ENCODE peak calls at places on chromosome 21, in six cellular contexts. N is HCT116, F is endothelial cell of umbilical vein, T is K562, J is suprapubic skin, H is GM12878. W is an unnamed sample.

GRCh38 chr21:28324690-28325089 is 668.0 kb downstream of the LTN1 start:
- DNase-seq in F (no peak), J (no peak), T (no peak), N (no peak), H (no peak), W (no peak)

GRCh38 chr21:45871616-45872236 is 109.8 kb upstream of the COL6A1 start:
- DNase-seq in J (peak; percentile 57), F (no peak), N (no peak), H (no peak), T (no peak), W (no peak)

GRCh38 chr21:41965447-41966340 is 11.9 kb upstream of the C2CD2 start:
- DNase-seq in T (no peak), F (no peak), J (no peak), N (no peak), H (no peak), W (peak; percentile 42)

GRCh38 chr21:41367598-41368360 is 6.0 kb downstream of the MX2 start:
- DNase-seq in J (no peak), T (no peak), N (no peak), H (peak; percentile 86), F (no peak), W (no peak)

GRCh38 chr21:36710729-36711048 is 11.8 kb downstream of the SIM2 start:
- DNase-seq in N (no peak), J (no peak), T (peak; percentile 52), H (no peak), F (no peak), W (no peak)

GRCh38 chr21:21675601-21676000 is 677.4 kb downstream of the NCAM2 start:
- DNase-seq in T (no peak), F (no peak), J (no peak), H (no peak), N (no peak), W (no peak)

GRCh38 chr21:42414928-42415769 is 11.4 kb downstream of the UBASH3A start:
- DNase-seq in H (peak; percentile 97), T (peak; percentile 45), J (no peak), F (peak; percentile 16), N (peak; percentile 63), W (no peak)

GRCh38 chr21:34886554-34887385 is 162.3 kb downstream of the RUNX1 start:
- DNase-seq in H (no peak), F (peak; percentile 57), J (peak; percentile 72), N (no peak), T (peak; percentile 44), W (no peak)

GRCh38 chr21:16863541-16863940 is 649.3 kb upstream of the CXADR start:
- DNase-seq in N (no peak), H (no peak), F (no peak), J (no peak), T (no peak), W (no peak)

GRCh38 chr21:22791986-22792560 is 1793.9 kb downstream of the NCAM2 start:
- DNase-seq in F (peak; percentile 77), H (no peak), T (peak; percentile 47), J (no peak), N (no peak), W (no peak)

GRCh38 chr21:41139951-41140350 is 28.0 kb upstream of the BACE2 start:
- DNase-seq in H (no peak), J (no peak), N (no peak), T (no peak), F (no peak), W (no peak)

GRCh38 chr21:40830836-40831235 is 16.1 kb downstream of the DSCAM start:
- DNase-seq in H (no peak), T (no peak), F (no peak), J (no peak), N (no peak), W (no peak)

GRCh38 chr21:24995206-24995605 is 612.1 kb downstream of the MRPL39 start:
- DNase-seq in N (no peak), J (no peak), F (no peak), T (no peak), H (no peak), W (no peak)

GRCh38 chr21:38869946-38870345 is 64.2 kb downstream of the ETS2 start:
- DNase-seq in H (no peak), N (no peak), J (no peak), F (no peak), T (no peak), W (no peak)

GRCh38 chr21:15732290-15732995 is 2.7 kb downstream of the USP25 start:
- DNase-seq in J (no peak), N (no peak), T (no peak), H (peak; percentile 57), F (peak; percentile 72), W (no peak)

GRCh38 chr21:39114871-39115658 is 68.2 kb downstream of the PSMG1 start:
- DNase-seq in T (no peak), N (no peak), H (no peak), F (no peak), J (no peak), W (peak; percentile 5)

GRCh38 chr21:26846036-26846931 is 1.1 kb upstream of the ADAMTS1 start:
- DNase-seq in J (peak; percentile 93), F (peak; percentile 59), N (no peak), H (no peak), T (no peak), W (peak; percentile 71)

GRCh38 chr21:29613021-29613420 is 314.3 kb downstream of the BACH1 start:
- DNase-seq in F (no peak), T (peak; percentile 34), H (no peak), J (no peak), N (no peak), W (no peak)

GRCh38 chr21:41824466-41825207 is 54.5 kb downstream of the PRDM15 start:
- DNase-seq in J (peak; percentile 46), F (no peak), T (no peak), H (no peak), N (no peak), W (peak; percentile 41)

GRCh38 chr21:45824546-45825208 is 156.9 kb upstream of the COL6A1 start:
- DNase-seq in N (no peak), H (no peak), F (no peak), J (no peak), T (no peak), W (no peak)

GRCh38 chr21:15441999-15442398 is 287.8 kb upstream of the USP25 start:
- DNase-seq in N (no peak), F (peak; percentile 23), J (no peak), H (no peak), T (no peak), W (no peak)

GRCh38 chr21:36156815-36157670 is at the start of gene DOP1B:
- DNase-seq in T (peak; percentile 80), J (peak; percentile 79), F (peak; percentile 23), N (no peak), H (no peak), W (no peak)

GRCh38 chr21:28518620-28519019 is 474.1 kb downstream of the LTN1 start:
- DNase-seq in J (no peak), T (no peak), N (no peak), F (peak; percentile 79), H (no peak), W (no peak)

GRCh38 chr21:45590726-45591618 is 48.7 kb upstream of the SLC19A1 start:
- DNase-seq in N (no peak), F (no peak), T (peak; percentile 91), J (peak; percentile 63), H (peak; percentile 48), W (no peak)

GRCh38 chr21:37862536-37862935 is 53.7 kb downstream of the KCNJ6 start:
- DNase-seq in F (peak; percentile 9), H (no peak), T (no peak), J (no peak), N (no peak), W (no peak)

GRCh38 chr21:36491191-36491916 is 11.4 kb upstream of the CLDN14 start:
- DNase-seq in T (no peak), H (no peak), F (no peak), N (no peak), J (no peak), W (no peak)

GRCh38 chr21:29378814-29379213 is 80.1 kb downstream of the BACH1 start:
- DNase-seq in N (no peak), J (no peak), F (no peak), T (no peak), H (no peak), W (no peak)

GRCh38 chr21:42164064-42164789 is 54.7 kb upstream of the ABCG1 start:
- DNase-seq in F (peak; percentile 53), T (peak; percentile 41), N (peak; percentile 29), H (no peak), J (no peak), W (no peak)

GRCh38 chr21:34882719-34883131 is 166.4 kb downstream of the RUNX1 start:
- DNase-seq in T (no peak), J (no peak), N (no peak), H (no peak), F (peak; percentile 52), W (no peak)

GRCh38 chr21:44521301-44521927 is 18.6 kb downstream of the KRTAP10-1 start:
- DNase-seq in N (no peak), F (no peak), H (no peak), J (peak; percentile 44), T (no peak), W (peak; percentile 40)
- TF ChIP-seq POLR2A in N (no peak), F (no peak), H (no peak), J (no peak), T (no peak), W (no peak)

DNA sequence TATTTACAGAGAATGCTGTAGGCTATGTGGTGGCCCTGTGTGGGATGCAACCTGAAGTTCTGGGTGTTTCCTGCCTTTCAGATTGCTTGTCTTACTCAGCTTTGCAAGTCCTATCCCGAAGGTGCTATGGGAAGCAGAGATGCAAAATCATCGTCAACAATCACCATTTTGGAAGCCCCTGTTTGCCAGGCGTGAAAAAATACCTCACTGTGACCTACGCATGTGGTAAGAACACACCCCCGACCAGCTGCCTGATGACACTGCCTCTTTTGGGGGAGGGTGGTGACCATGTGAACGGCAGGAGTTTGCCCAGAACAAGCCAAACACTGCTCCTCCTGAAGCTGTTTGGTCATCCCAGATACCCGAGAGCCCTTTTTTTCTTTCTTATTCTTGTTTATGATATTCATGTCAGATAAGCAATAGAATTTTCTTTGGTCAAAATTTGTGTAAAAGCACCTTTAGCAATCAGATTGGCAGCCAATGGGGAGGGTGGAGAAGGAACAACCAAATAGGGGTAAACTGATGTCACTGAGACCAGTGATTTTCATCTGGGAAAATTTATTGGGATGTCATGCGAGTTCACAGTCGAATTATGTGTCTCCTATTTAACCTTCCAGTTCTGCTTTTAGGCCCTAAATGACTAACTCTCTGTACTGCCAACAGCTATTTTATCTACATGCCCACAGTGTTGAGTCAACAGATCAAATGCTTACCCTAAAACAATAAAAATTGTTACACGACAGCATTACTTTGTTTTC is 82.6 kb downstream of the EVA1C start:
- DNase-seq in H (no peak), T (no peak), J (no peak), N (no peak), F (peak; percentile 91), W (no peak)
- TF ChIP-seq POLR2AphosphoS5 in H (no peak), T (no peak), J (no peak), N (no peak), F (peak; percentile 43), W (no peak)

DNA sequence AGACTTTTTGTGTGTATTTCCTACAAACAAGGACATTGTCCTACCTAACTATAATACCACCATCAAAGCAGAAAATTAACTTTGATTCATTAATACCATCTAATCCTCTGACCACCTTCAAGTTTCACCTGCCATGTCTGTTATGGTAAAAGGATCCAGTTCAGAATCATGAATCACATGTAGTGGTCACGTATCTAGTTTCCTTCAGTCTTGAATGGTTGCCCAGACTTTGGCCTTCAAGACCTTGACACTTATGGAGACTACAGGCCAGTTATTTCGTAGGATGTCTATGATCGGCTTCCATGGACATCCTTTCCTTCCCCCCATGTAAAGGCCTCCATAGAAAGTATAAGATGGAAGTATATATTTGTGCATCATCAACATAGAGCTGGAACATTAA is 10.4 kb upstream of the IFNAR2 start:
- DNase-seq in F (no peak), J (no peak), T (no peak), N (no peak), H (no peak), W (no peak)
- H3K4me1 ChIP-seq in F (no peaks in the 10 kb centered on the region), J (peaks cover 13% of the 10 kb centered on the region), T (peaks cover 13% of the 10 kb centered on the region), N (no peaks in the 10 kb centered on the region), H (peaks cover 27% of the 10 kb centered on the region), W (no peaks in the 10 kb centered on the region)

GRCh38 chr21:14215971-14216621 is at the start of gene RBM11:
- DNase-seq in N (no peak), F (peak; percentile 8), H (no peak), J (peak; percentile 65), T (peak; percentile 91), W (peak; percentile 63)
- TF ChIP-seq POLR2A in N (no peak), F (no peak), H (no peak), J (no peak), T (no peak), W (no peak)

W was measured in breast epithelium.